ENCODE peak calls at places on chromosomes 6 and 20, in five cellular contexts. P, L, A, O and R are unnamed samples.

GRCh38 chr6:156988276-156989158 is 211.3 kb downstream of the ARID1B start:
- DNase-seq in O (no peak), L (no peak), P (no peak), A (no peak), R (peak)

GRCh38 chr6:72739368-72739779 is 117.5 kb downstream of the KCNQ5 start:
- DNase-seq in P (no peak), O (no peak), A (no peak), L (no peak), R (peak)

GRCh38 chr6:19434065-19434464 is 403.1 kb upstream of the ID4 start:
- DNase-seq in O (no peak), A (no peak), P (no peak), L (no peak), R (no peak)

GRCh38 chr20:36754656-36755222 is 8.8 kb upstream of the NDRG3 start:
- DNase-seq in A (peak), P (peak), L (no peak), O (no peak), R (peak)

GRCh38 chr20:36821964-36822437 is 48.4 kb upstream of the DSN1 start:
- DNase-seq in A (no peak), P (no peak), O (peak), L (no peak), R (no peak)

GRCh38 chr6:39357998-39358686 is 35.6 kb upstream of the KCNK16 start:
- DNase-seq in O (no peak), A (peak), L (no peak), P (peak), R (peak)

GRCh38 chr6:162849269-162849668 is 121.5 kb downstream of the PACRG start:
- DNase-seq in O (peak), P (no peak), A (no peak), L (no peak), R (no peak)

GRCh38 chr6:143260857-143261256 is 189.6 kb downstream of the ADAT2 start:
- DNase-seq in P (no peak), L (no peak), O (no peak), A (no peak), R (no peak)